ENCODE peak calls at places on chromosomes 4 and X, in six cellular contexts. W is IMR-90, H is lung, O is right lobe of liver, G is breast epithelium, J is heart left ventricle. T is an unnamed sample.
A peak's percentile ranks its signal among the peaks of the same experiment; 100 is the strongest.

GRCh38 chr4:67634741-67635140 is 66.2 kb downstream of the UBA6 start:
- DNase-seq in J (no peak), G (no peak), H (no peak), W (no peak), O (no peak), T (no peak)

GRCh38 chr4:41061482-41062185 is 152.7 kb downstream of the APBB2 start:
- DNase-seq in O (no peak), G (no peak), W (peak; percentile 52), H (no peak), J (no peak), T (no peak)

GRCh38 chr4:128686810-128687209 is 122.7 kb upstream of the JADE1 start:
- DNase-seq in O (no peak), G (no peak), W (peak; percentile 10), H (no peak), J (no peak), T (no peak)

GRCh38 chr4:84531689-84532088 is 32.6 kb upstream of the NKX6-1 start:
- DNase-seq in O (no peak), J (no peak), W (no peak), G (no peak), H (no peak), T (no peak)

GRCh38 chr4:170306208-170306607 is 216.5 kb upstream of the AADAT start:
- DNase-seq in J (no peak), O (no peak), G (no peak), H (no peak), W (no peak), T (no peak)

GRCh38 chrX:71930298-71930697 is 19.7 kb downstream of the NHSL2 start:
- DNase-seq in G (no peak), H (no peak), W (no peak), J (no peak), O (no peak), T (no peak)

GRCh38 chr4:17511950-17512795 is at the start of gene QDPR:
- DNase-seq in G (peak; percentile 67), W (peak; percentile 50), J (peak; percentile 87), H (peak; percentile 85), O (peak; percentile 94), T (peak; percentile 95)

GRCh38 chrX:77519765-77520164 is 72.6 kb downstream of the FGF16 start:
- DNase-seq in O (no peak), W (no peak), J (no peak), G (no peak), H (no peak), T (no peak)

GRCh38 chrX:39693298-39693697 is 404.5 kb downstream of the BCOR start:
- DNase-seq in W (no peak), G (no peak), J (no peak), H (no peak), O (no peak), T (no peak)

GRCh38 chrX:1558761-1559468 is 21.9 kb upstream of the P2RY8 start:
- DNase-seq in G (no peak), O (no peak), H (no peak), W (no peak), J (no peak), T (no peak)

GRCh38 chr4:121696140-121696640 is 590 bp downstream of the ANXA5 start:
- DNase-seq in W (peak; percentile 85), H (peak; percentile 78), G (peak; percentile 60), O (peak; percentile 82), J (peak; percentile 85), T (peak; percentile 91)

GRCh38 chrX:150200820-150201287 is 162.3 kb upstream of the MAMLD1 start:
- DNase-seq in O (no peak), H (peak; percentile 48), W (peak; percentile 98), G (peak; percentile 51), J (no peak), T (peak; percentile 57)

GRCh38 chr4:15004701-15005301 is 2.5 kb downstream of the CPEB2 start:
- DNase-seq in H (peak; percentile 86), O (peak; percentile 96), J (peak; percentile 88), G (peak; percentile 87), W (peak; percentile 54), T (peak; percentile 94)

GRCh38 chrX:101617211-101618191 is at the start of gene ARMCX6:
- DNase-seq in O (peak; percentile 82), W (peak; percentile 77), G (peak; percentile 69), J (peak; percentile 79), H (peak; percentile 70), T (peak; percentile 93)

GRCh38 chrX:80806557-80806956 is 3.1 kb downstream of the BRWD3 start:
- DNase-seq in G (no peak), O (no peak), H (no peak), W (no peak), J (no peak), T (no peak)

GRCh38 chrX:70592091-70592490 is 147.5 kb downstream of the DLG3 start:
- DNase-seq in O (no peak), J (no peak), H (no peak), G (no peak), W (peak; percentile 63), T (no peak)

GRCh38 chr4:8293131-8293975 is 23.8 kb downstream of the HTRA3 start:
- DNase-seq in O (peak; percentile 31), G (no peak), H (no peak), J (no peak), W (no peak), T (peak; percentile 64)

GRCh38 chr4:150248181-150248580 is 169.9 kb downstream of the DCLK2 start:
- DNase-seq in G (no peak), O (no peak), H (no peak), J (no peak), W (peak; percentile 40), T (no peak)

GRCh38 chr4:143358923-143359694 is 22.4 kb downstream of the GAB1 start:
- DNase-seq in W (peak; percentile 93), G (no peak), J (peak; percentile 30), O (no peak), H (peak; percentile 67), T (peak; percentile 84)

GRCh38 chrX:24260827-24261550 is 52.9 kb downstream of the SUPT20HL2 start:
- DNase-seq in J (peak; percentile 39), H (no peak), O (no peak), G (no peak), W (peak; percentile 47), T (no peak)

GRCh38 chrX:129780441-129781105 is 824 bp downstream of the SASH3 start:
- DNase-seq in H (no peak), G (no peak), W (no peak), J (no peak), O (peak; percentile 31), T (peak; percentile 86)

GRCh38 chrX:129783176-129783776 is 3.5 kb downstream of the SASH3 start:
- DNase-seq in W (no peak), G (no peak), J (no peak), O (no peak), H (no peak), T (no peak)

GRCh38 chrX:129781134-129782014 is 1.6 kb downstream of the SASH3 start:
- DNase-seq in G (no peak), O (peak; percentile 69), H (peak; percentile 46), W (no peak), J (peak; percentile 19), T (peak; percentile 95)

GRCh38 chrX:129782706-129783105 is 3.0 kb downstream of the SASH3 start:
- DNase-seq in H (no peak), O (no peak), G (no peak), W (no peak), J (no peak), T (no peak)

GRCh38 chrX:129782015-129782495 is 2.3 kb downstream of the SASH3 start:
- DNase-seq in W (no peak), G (no peak), O (no peak), H (no peak), J (no peak), T (no peak)
- H3K4me3 ChIP-seq in W (no peak overlapping the region), G (no peak overlapping the region), O (no peak overlapping the region), H (no peak overlapping the region), J (no peak overlapping the region), T (peak overlapping the region; percentile 65)

DNA sequence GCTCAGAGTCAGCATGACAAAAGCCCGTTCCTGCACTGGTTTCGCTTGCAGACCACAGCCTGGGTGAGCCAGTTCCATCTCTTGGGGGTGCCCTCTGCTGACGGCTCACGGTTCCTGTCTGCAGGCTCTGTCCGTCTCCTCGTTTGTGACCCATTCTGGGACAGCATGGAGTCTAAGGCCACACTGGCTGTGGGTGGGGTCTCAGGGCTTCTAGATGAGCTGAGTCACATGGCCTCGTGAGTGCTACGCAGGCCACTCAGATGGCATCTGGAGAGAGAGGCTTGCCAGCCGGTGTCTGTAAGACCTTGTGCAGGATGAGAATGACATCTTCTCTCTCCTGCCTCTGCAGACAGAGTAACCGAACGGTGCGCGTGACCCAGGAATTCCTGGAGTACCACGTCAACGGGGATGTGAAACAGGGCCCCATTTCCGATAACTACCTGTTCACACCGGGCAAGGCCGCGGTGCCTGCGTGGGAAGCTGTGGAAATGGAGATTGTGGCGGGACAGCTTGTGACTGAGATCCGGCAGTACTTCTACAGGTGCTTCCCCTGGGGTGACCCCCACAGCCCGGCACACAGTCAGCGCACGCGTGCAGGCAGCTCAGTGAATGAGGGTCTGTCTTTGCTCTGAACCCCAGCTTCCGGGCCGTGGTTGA is 31.6 kb upstream of the MRFAP1 start:
- DNase-seq in W (no peak), H (no peak), G (no peak), O (no peak), J (peak; percentile 21), T (no peak)
- TF ChIP-seq CTCF in W (no peak), H (no peak), G (no peak), O (no peak), J (peak; percentile 39), T (no peak)

DNA sequence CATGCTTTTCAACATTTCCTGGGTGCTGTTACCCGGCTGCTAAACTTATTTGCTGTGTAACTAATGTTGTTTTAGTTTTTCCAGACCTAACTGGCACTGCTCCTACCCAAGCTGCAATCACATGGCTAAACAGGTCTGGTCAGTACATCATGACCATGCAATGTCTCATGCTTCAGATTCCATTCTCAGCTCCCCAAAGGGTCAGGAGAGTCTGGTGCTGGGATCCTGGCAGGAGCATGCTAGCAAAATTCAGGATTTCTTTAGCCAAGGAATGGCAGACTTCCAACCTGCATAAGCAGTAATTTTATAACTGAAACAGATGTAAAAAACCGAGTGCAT is 12.6 kb upstream of the CENPU start:
- DNase-seq in W (peak; percentile 82), G (no peak), J (peak; percentile 41), O (no peak), H (peak; percentile 65), T (no peak)
- H3K4me3 ChIP-seq in W (no peak overlapping the region), G (peak overlapping the region; percentile 0), J (no peak overlapping the region), O (no peak overlapping the region), H (no peak overlapping the region), T (peak overlapping the region; percentile 39)

GRCh38 chrX:41761169-41761568 is 37.2 kb downstream of the GPR82 start:
- DNase-seq in G (no peak), H (no peak), O (no peak), W (no peak), J (no peak), T (no peak)

GRCh38 chrX:41761702-41762101 is 37.7 kb downstream of the GPR82 start:
- DNase-seq in J (no peak), G (no peak), O (no peak), H (no peak), W (no peak), T (no peak)

GRCh38 chrX:41758391-41758790 is 34.4 kb downstream of the GPR82 start:
- DNase-seq in G (no peak), W (no peak), O (no peak), H (no peak), J (no peak), T (no peak)

GRCh38 chrX:41759817-41760216 is 35.8 kb downstream of the GPR82 start:
- DNase-seq in J (no peak), W (peak; percentile 54), G (no peak), O (no peak), H (no peak), T (no peak)
- TF ChIP-seq CTCF in J (peak; percentile 60), W (peak; percentile 57), G (no peak), O (peak; percentile 61), H (peak; percentile 33), T (no peak)